ENCODE peak calls at places on chromosomes 2 and 18, in nine cellular contexts. W, H, T, A, X, R, B, J and I are unnamed samples.

GRCh38 chr2:96144481-96145027 is 686 bp downstream of the DUSP2 start:
- DNase-seq in W (no peak), H (peak), T (no peak), A (no peak), X (no peak), R (no peak), B (peak), J (no peak), I (no peak)

GRCh38 chr2:153870308-153870707 is 1.4 kb upstream of the GALNT13 start:
- DNase-seq in W (no peak), H (no peak), T (no peak), A (peak), X (no peak), R (peak), B (no peak), J (no peak), I (no peak)

GRCh38 chr18:79983793-79984192 is 4.6 kb downstream of the TXNL4A start:
- DNase-seq in W (no peak), H (no peak), T (no peak), A (no peak), X (no peak), R (no peak), B (no peak), J (no peak), I (no peak)

GRCh38 chr2:61283443-61284160 is 121.6 kb downstream of the C2orf74 start:
- DNase-seq in W (no peak), H (no peak), T (no peak), A (no peak), X (no peak), R (no peak), B (no peak), J (no peak), I (no peak)

GRCh38 chr2:238820909-238821308 is 27.0 kb upstream of the TWIST2 start:
- DNase-seq in W (peak), H (no peak), T (peak), A (peak), X (no peak), R (peak), B (no peak), J (no peak), I (no peak)

GRCh38 chr2:176385838-176386237 is 116.6 kb downstream of the MTX2 start:
- DNase-seq in W (no peak), H (no peak), T (no peak), A (no peak), X (no peak), R (no peak), B (no peak), J (no peak), I (no peak)

GRCh38 chr2:5766051-5766450 is 73.9 kb downstream of the SOX11 start:
- DNase-seq in W (no peak), H (no peak), T (no peak), A (no peak), X (no peak), R (peak), B (no peak), J (peak), I (no peak)

GRCh38 chr2:158214431-158214830 is 112.8 kb downstream of the UPP2 start:
- DNase-seq in W (no peak), H (no peak), T (no peak), A (peak), X (peak), R (peak), B (no peak), J (peak), I (peak)

GRCh38 chr18:50240083-50240563 is 26.2 kb downstream of the CFAP53 start:
- DNase-seq in W (no peak), H (peak), T (no peak), A (peak), X (no peak), R (no peak), B (no peak), J (no peak), I (no peak)

GRCh38 chr2:213989207-213989606 is 421.6 kb upstream of the VWC2L start:
- DNase-seq in W (no peak), H (no peak), T (no peak), A (no peak), X (no peak), R (no peak), B (no peak), J (no peak), I (no peak)

GRCh38 chr2:127454595-127455565 is 36.7 kb downstream of the PROC start:
- DNase-seq in W (no peak), H (no peak), T (no peak), A (no peak), X (no peak), R (peak), B (no peak), J (no peak), I (no peak)

GRCh38 chr2:20599001-20599600 is 51.8 kb downstream of the HS1BP3 start:
- DNase-seq in W (no peak), H (no peak), T (no peak), A (no peak), X (no peak), R (no peak), B (peak), J (no peak), I (no peak)

GRCh38 chr2:204749319-204749718 is 204.0 kb downstream of the PARD3B start:
- DNase-seq in W (no peak), H (no peak), T (peak), A (peak), X (no peak), R (no peak), B (no peak), J (no peak), I (no peak)

GRCh38 chr18:65016631-65017371 is 734.0 kb upstream of the CDH7 start:
- DNase-seq in W (no peak), H (no peak), T (no peak), A (no peak), X (no peak), R (no peak), B (peak), J (no peak), I (no peak)

GRCh38 chr18:76448262-76449109 is 46.6 kb downstream of the ZNF516 start:
- DNase-seq in W (no peak), H (no peak), T (no peak), A (no peak), X (peak), R (no peak), B (no peak), J (no peak), I (no peak)

GRCh38 chr2:178315488-178315948 is 121.2 kb downstream of the OSBPL6 start:
- DNase-seq in W (no peak), H (no peak), T (no peak), A (no peak), X (no peak), R (peak), B (no peak), J (no peak), I (no peak)

GRCh38 chr18:79856119-79857080 is 58.7 kb downstream of the KCNG2 start:
- DNase-seq in W (no peak), H (peak), T (peak), A (peak), X (no peak), R (peak), B (no peak), J (no peak), I (no peak)

GRCh38 chr2:171362396-171362795 is 71.4 kb downstream of the METTL8 start:
- DNase-seq in W (no peak), H (no peak), T (no peak), A (no peak), X (no peak), R (no peak), B (no peak), J (no peak), I (no peak)

GRCh38 chr2:64581018-64581417 is 56.9 kb downstream of the AFTPH start:
- DNase-seq in W (no peak), H (no peak), T (no peak), A (no peak), X (no peak), R (no peak), B (no peak), J (no peak), I (no peak)

GRCh38 chr2:144114761-144115160 is 405.2 kb downstream of the ZEB2 start:
- DNase-seq in W (no peak), H (no peak), T (no peak), A (peak), X (no peak), R (no peak), B (no peak), J (no peak), I (no peak)

GRCh38 chr2:2719015-2719414 is 387.9 kb upstream of the MYT1L start:
- DNase-seq in W (no peak), H (no peak), T (no peak), A (no peak), X (no peak), R (peak), B (no peak), J (no peak), I (no peak)

GRCh38 chr2:199624958-199625357 is 167.2 kb upstream of the SATB2 start:
- DNase-seq in W (no peak), H (no peak), T (no peak), A (no peak), X (no peak), R (no peak), B (no peak), J (no peak), I (no peak)

GRCh38 chr2:83055338-83056010 is 1403.6 kb downstream of the SUCLG1 start:
- DNase-seq in W (peak), H (no peak), T (peak), A (peak), X (no peak), R (peak), B (no peak), J (no peak), I (peak)

GRCh38 chr2:220998156-220998555 is 573.9 kb downstream of the EPHA4 start:
- DNase-seq in W (no peak), H (no peak), T (no peak), A (no peak), X (no peak), R (no peak), B (no peak), J (no peak), I (no peak)

GRCh38 chr2:101139495-101139894 is 11.7 kb downstream of the TBC1D8 start:
- DNase-seq in W (no peak), H (no peak), T (no peak), A (no peak), X (no peak), R (no peak), B (no peak), J (no peak), I (no peak)

GRCh38 chr2:42810126-42810970 is 18.0 kb upstream of the HAAO start:
- DNase-seq in W (peak), H (peak), T (peak), A (peak), X (peak), R (peak), B (peak), J (peak), I (peak)

GRCh38 chr2:62424899-62425298 is 81.1 kb downstream of the TMEM17 start:
- DNase-seq in W (no peak), H (no peak), T (no peak), A (no peak), X (no peak), R (no peak), B (no peak), J (no peak), I (no peak)

GRCh38 chr2:166944909-166945308 is 56.6 kb downstream of the XIRP2 start:
- DNase-seq in W (no peak), H (no peak), T (no peak), A (no peak), X (no peak), R (no peak), B (no peak), J (no peak), I (no peak)

GRCh38 chr18:63981719-63982118 is 11.8 kb downstream of the SERPINB8 start:
- DNase-seq in W (no peak), H (no peak), T (no peak), A (no peak), X (no peak), R (no peak), B (no peak), J (no peak), I (no peak)

GRCh38 chr2:20469595-20469994 is 22.7 kb downstream of the RHOB start:
- DNase-seq in W (no peak), H (no peak), T (no peak), A (no peak), X (no peak), R (no peak), B (no peak), J (no peak), I (no peak)

GRCh38 chr2:136075466-136075865 is 42.5 kb downstream of the CXCR4 start:
- DNase-seq in W (no peak), H (no peak), T (no peak), A (no peak), X (no peak), R (peak), B (no peak), J (no peak), I (no peak)

GRCh38 chr18:67710639-67711038 is 194.1 kb upstream of the DSEL start:
- DNase-seq in W (no peak), H (no peak), T (no peak), A (peak), X (peak), R (no peak), B (no peak), J (no peak), I (no peak)

GRCh38 chr2:60260646-60261296 is 292.7 kb downstream of the BCL11A start:
- DNase-seq in W (no peak), H (no peak), T (no peak), A (no peak), X (no peak), R (no peak), B (no peak), J (no peak), I (peak)